ENCODE peak calls at places on chromosome 9, in four cellular contexts. One of them, this sample, is unnamed.

GRCh38 chr9:137316012-137316981 is 14.2 kb upstream of the NRARP start:
- DNase-seq in HepG2: no peak
- DNase-seq in GM12878: no peak
- DNase-seq in WTC11: peak
- DNase-seq in this sample: peak

GRCh38 chr9:93645921-93646639 is 69.7 kb downstream of the PHF2 start:
- DNase-seq in WTC11: peak
- DNase-seq in HepG2: no peak
- DNase-seq in GM12878: no peak
- DNase-seq in this sample: no peak

GRCh38 chr9:97802276-97802675 is 50.8 kb upstream of the FOXE1 start:
- DNase-seq in HepG2: peak
- DNase-seq in GM12878: no peak
- DNase-seq in WTC11: no peak
- DNase-seq in this sample: peak

GRCh38 chr9:92682269-92682668 is 12.3 kb upstream of the IPPK start:
- DNase-seq in WTC11: no peak
- DNase-seq in HepG2: no peak
- DNase-seq in GM12878: no peak
- DNase-seq in this sample: no peak

GRCh38 chr9:6414291-6414690 is 1.3 kb downstream of the UHRF2 start:
- DNase-seq in GM12878: no peak
- DNase-seq in WTC11: no peak
- DNase-seq in HepG2: no peak
- DNase-seq in this sample: no peak

GRCh38 chr9:116689633-116690032 is 2.5 kb downstream of the TRIM32 start:
- DNase-seq in GM12878: no peak
- DNase-seq in WTC11: no peak
- DNase-seq in HepG2: no peak
- DNase-seq in this sample: peak

GRCh38 chr9:5630038-5630507 is 1.2 kb downstream of the RIC1 start:
- DNase-seq in HepG2: peak
- DNase-seq in GM12878: no peak
- DNase-seq in WTC11: no peak
- DNase-seq in this sample: no peak

GRCh38 chr9:18317896-18318295 is 156.1 kb upstream of the ADAMTSL1 start:
- DNase-seq in WTC11: no peak
- DNase-seq in GM12878: no peak
- DNase-seq in HepG2: no peak
- DNase-seq in this sample: no peak

GRCh38 chr9:81804306-81804705 is 115.0 kb upstream of the TLE1 start:
- DNase-seq in HepG2: no peak
- DNase-seq in WTC11: no peak
- DNase-seq in GM12878: no peak
- DNase-seq in this sample: no peak

GRCh38 chr9:115672477-115673316 is 480.9 kb upstream of the PAPPA start:
- DNase-seq in WTC11: no peak
- DNase-seq in GM12878: no peak
- DNase-seq in HepG2: peak
- DNase-seq in this sample: no peak

GRCh38 chr9:136465500-136466154 is 17.2 kb downstream of the SEC16A start:
- DNase-seq in GM12878: no peak
- DNase-seq in HepG2: no peak
- DNase-seq in WTC11: no peak
- DNase-seq in this sample: no peak

GRCh38 chr9:135482015-135482754 is 2.6 kb downstream of the PPP1R26 start:
- DNase-seq in WTC11: no peak
- DNase-seq in HepG2: no peak
- DNase-seq in GM12878: no peak
- DNase-seq in this sample: no peak

GRCh38 chr9:92325991-92326500 is 293 bp downstream of the CENPP start:
- DNase-seq in GM12878: no peak
- DNase-seq in WTC11: no peak
- DNase-seq in HepG2: no peak
- DNase-seq in this sample: peak

GRCh38 chr9:92042260-92042659 is 73.0 kb downstream of the SPTLC1 start:
- DNase-seq in HepG2: no peak
- DNase-seq in GM12878: no peak
- DNase-seq in WTC11: no peak
- DNase-seq in this sample: no peak

GRCh38 chr9:104907278-104907951 is 20.5 kb downstream of the ABCA1 start:
- DNase-seq in WTC11: no peak
- DNase-seq in GM12878: no peak
- DNase-seq in HepG2: no peak
- DNase-seq in this sample: no peak

GRCh38 chr9:94904806-94905205 is 178.3 kb downstream of the AOPEP start:
- DNase-seq in HepG2: peak
- DNase-seq in GM12878: no peak
- DNase-seq in WTC11: no peak
- DNase-seq in this sample: no peak

DNA sequence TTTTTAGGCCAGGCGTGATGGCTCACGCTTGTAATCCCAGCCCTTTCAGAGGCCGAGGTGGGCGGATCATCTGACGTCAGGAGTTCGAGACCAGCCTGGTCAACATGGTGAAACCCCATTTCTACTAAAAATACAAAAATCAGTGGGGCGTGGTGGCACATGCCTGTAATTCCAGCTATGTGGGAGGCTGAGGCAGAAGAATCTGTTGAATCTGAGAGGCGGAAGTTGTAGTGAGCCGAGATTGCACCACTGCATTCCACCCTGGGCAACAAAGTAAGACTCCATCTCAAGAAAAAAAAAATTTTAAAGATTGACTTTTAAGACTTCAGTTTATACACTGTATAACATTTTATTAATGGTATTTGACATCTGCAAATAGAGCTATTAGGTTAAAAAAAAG is 60.1 kb upstream of the GNAQ start:
- DNase-seq in HepG2: no peak
- DNase-seq in GM12878: no peak
- DNase-seq in WTC11: no peak
- DNase-seq in this sample: no peak
- TF ChIP-seq CBFB in HepG2: no peak
- TF ChIP-seq CBFB in GM12878: no peak
- TF ChIP-seq CBFB in WTC11: no peak
- TF ChIP-seq CBFB in this sample: no peak

GRCh38 chr9:292915-293314 is 78.2 kb downstream of the DOCK8 start:
- DNase-seq in WTC11: no peak
- DNase-seq in GM12878: no peak
- DNase-seq in HepG2: no peak
- DNase-seq in this sample: no peak

GRCh38 chr9:297795-298119 is 83.1 kb downstream of the DOCK8 start:
- DNase-seq in WTC11: no peak
- DNase-seq in GM12878: no peak
- DNase-seq in HepG2: no peak
- DNase-seq in this sample: no peak

GRCh38 chr9:297104-297794 is 82.6 kb downstream of the DOCK8 start:
- DNase-seq in HepG2: no peak
- DNase-seq in GM12878: peak
- DNase-seq in WTC11: no peak
- DNase-seq in this sample: no peak
- TF ChIP-seq CBFB in HepG2: no peak
- TF ChIP-seq CBFB in GM12878: peak
- TF ChIP-seq CBFB in WTC11: no peak
- TF ChIP-seq CBFB in this sample: no peak

DNA sequence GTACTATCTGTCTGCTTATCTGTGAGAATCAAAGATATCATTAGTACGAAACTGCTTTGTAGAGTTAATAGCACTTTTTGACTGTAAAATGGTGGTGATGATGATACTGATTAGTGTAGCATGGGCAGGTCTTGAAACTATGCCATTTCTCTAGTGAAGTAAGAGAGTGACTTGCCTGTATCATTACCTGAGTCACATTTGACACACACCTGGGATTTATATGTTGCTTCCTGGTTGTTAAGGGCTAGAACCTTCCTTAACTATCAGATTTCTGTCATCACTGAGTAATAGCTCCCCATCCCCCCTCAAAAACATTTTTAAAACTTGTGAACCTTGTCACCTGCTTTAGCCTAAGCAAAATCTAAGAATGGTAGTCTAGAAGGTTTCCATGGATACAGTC is 135.6 kb upstream of the RORB start:
- DNase-seq in HepG2: no peak
- DNase-seq in WTC11: no peak
- DNase-seq in GM12878: no peak
- DNase-seq in this sample: no peak
- TF ChIP-seq CBFB in HepG2: no peak
- TF ChIP-seq CBFB in WTC11: no peak
- TF ChIP-seq CBFB in GM12878: no peak
- TF ChIP-seq CBFB in this sample: no peak

GRCh38 chr9:131739192-131739961 is 499 bp downstream of the RAPGEF1 start:
- DNase-seq in WTC11: peak
- DNase-seq in GM12878: no peak
- DNase-seq in HepG2: no peak
- DNase-seq in this sample: peak
- TF ChIP-seq CBFB in WTC11: no peak
- TF ChIP-seq CBFB in GM12878: no peak
- TF ChIP-seq CBFB in HepG2: no peak
- TF ChIP-seq CBFB in this sample: no peak

GRCh38 chr9:35658144-35658893 is at the start of gene CCDC107:
- DNase-seq in GM12878: no peak
- DNase-seq in HepG2: peak
- DNase-seq in WTC11: peak
- DNase-seq in this sample: peak

GRCh38 chr9:35657327-35658143 is at the start of gene RMRP:
- DNase-seq in GM12878: peak
- DNase-seq in HepG2: peak
- DNase-seq in WTC11: peak
- DNase-seq in this sample: peak

GRCh38 chr9:35656340-35656739 is 1.5 kb downstream of the RMRP start:
- DNase-seq in WTC11: no peak
- DNase-seq in GM12878: no peak
- DNase-seq in HepG2: no peak
- DNase-seq in this sample: no peak

GRCh38 chr9:35658894-35659220 is 765 bp downstream of the CCDC107 start:
- DNase-seq in GM12878: no peak
- DNase-seq in WTC11: no peak
- DNase-seq in HepG2: peak
- DNase-seq in this sample: peak

GRCh38 chr9:35656841-35657326 is 935 bp downstream of the RMRP start:
- DNase-seq in GM12878: no peak
- DNase-seq in WTC11: no peak
- DNase-seq in HepG2: no peak
- DNase-seq in this sample: no peak
- TF ChIP-seq CBFB in GM12878: no peak
- TF ChIP-seq CBFB in WTC11: no peak
- TF ChIP-seq CBFB in HepG2: no peak
- TF ChIP-seq CBFB in this sample: no peak

GRCh38 chr9:100474950-100475276 is 2.0 kb downstream of the TMEFF1 start:
- DNase-seq in WTC11: no peak
- DNase-seq in GM12878: no peak
- DNase-seq in HepG2: no peak
- DNase-seq in this sample: no peak

GRCh38 chr9:100473271-100474081 is 527 bp downstream of the TMEFF1 start:
- DNase-seq in HepG2: no peak
- DNase-seq in WTC11: peak
- DNase-seq in GM12878: no peak
- DNase-seq in this sample: peak

GRCh38 chr9:100472725-100473261 is at the start of gene TMEFF1:
- DNase-seq in GM12878: no peak
- DNase-seq in HepG2: peak
- DNase-seq in WTC11: peak
- DNase-seq in this sample: peak

GRCh38 chr9:100472268-100472667 is 681 bp upstream of the TMEFF1 start:
- DNase-seq in WTC11: no peak
- DNase-seq in HepG2: no peak
- DNase-seq in GM12878: no peak
- DNase-seq in this sample: no peak

GRCh38 chr9:100474082-100474949 is 1.4 kb downstream of the TMEFF1 start:
- DNase-seq in WTC11: peak
- DNase-seq in GM12878: no peak
- DNase-seq in HepG2: no peak
- DNase-seq in this sample: no peak
- TF ChIP-seq CBFB in WTC11: no peak
- TF ChIP-seq CBFB in GM12878: no peak
- TF ChIP-seq CBFB in HepG2: no peak
- TF ChIP-seq CBFB in this sample: no peak

GRCh38 chr9:33106827-33107621 is 30.6 kb upstream of the SMU1 start:
- DNase-seq in HepG2: no peak
- DNase-seq in GM12878: no peak
- DNase-seq in WTC11: peak
- DNase-seq in this sample: peak
- TF ChIP-seq CBFB in HepG2: no peak
- TF ChIP-seq CBFB in GM12878: no peak
- TF ChIP-seq CBFB in WTC11: no peak
- TF ChIP-seq CBFB in this sample: no peak

GRCh38 chr9:96524045-96524444 is 74.1 kb downstream of the HABP4 start:
- DNase-seq in HepG2: no peak
- DNase-seq in WTC11: no peak
- DNase-seq in GM12878: no peak
- DNase-seq in this sample: no peak
- TF ChIP-seq CBFB in HepG2: no peak
- TF ChIP-seq CBFB in WTC11: no peak
- TF ChIP-seq CBFB in GM12878: no peak
- TF ChIP-seq CBFB in this sample: no peak

This sample was measured in K562.